ENCODE peak calls at places on chromosomes 3 and 15, in eight cellular contexts. L, T, Q, Z, D, W, C and Y are unnamed samples.
A peak's percentile ranks its signal among the peaks of the same experiment; 100 is the strongest.

GRCh38 chr3:16147226-16147625 is 27.3 kb upstream of the GALNT15 start:
- DNase-seq in W (no peak), D (no peak), C (no peak), L (peak; percentile 68), T (no peak), Z (no peak), Q (peak; percentile 22), Y (no peak)

GRCh38 chr3:68017069-68017468 is 362.7 kb upstream of the SUCLG2 start:
- DNase-seq in C (no peak), W (no peak), Q (peak; percentile 5), D (no peak), L (no peak), Z (no peak), T (no peak), Y (no peak)

GRCh38 chr3:188231454-188231853 is 77.5 kb downstream of the LPP start:
- DNase-seq in T (no peak), L (no peak), Z (no peak), D (no peak), C (no peak), Q (no peak), W (no peak), Y (no peak)

GRCh38 chr15:72491768-72492167 is 17.6 kb downstream of the ARIH1 start:
- DNase-seq in L (peak; percentile 91), C (no peak), W (no peak), Q (peak; percentile 46), D (no peak), T (no peak), Z (no peak), Y (no peak)

GRCh38 chr3:16743276-16743675 is 138.1 kb upstream of the DAZL start:
- DNase-seq in Z (no peak), L (no peak), Q (no peak), T (no peak), D (no peak), C (no peak), W (no peak), Y (no peak)

GRCh38 chr3:37442397-37442796 is 268.0 kb upstream of the LRRFIP2 start:
- DNase-seq in C (no peak), W (no peak), Z (no peak), L (no peak), T (no peak), Q (no peak), D (no peak), Y (no peak)

GRCh38 chr3:97821413-97821809 is 400 bp upstream of the CRYBG3 start:
- DNase-seq in T (peak; percentile 43), L (no peak), D (peak; percentile 88), Q (no peak), Z (no peak), C (peak; percentile 4), W (no peak), Y (peak; percentile 38)

GRCh38 chr3:53677406-53677805 is 168.8 kb downstream of the CHDH start:
- DNase-seq in W (no peak), L (peak; percentile 14), C (peak; percentile 7), T (no peak), D (no peak), Z (no peak), Q (no peak), Y (no peak)

GRCh38 chr3:47399531-47400270 is 18.9 kb downstream of the PTPN23 start:
- DNase-seq in Q (no peak), L (peak; percentile 55), T (no peak), W (no peak), Z (no peak), D (no peak), C (no peak), Y (no peak)

GRCh38 chr15:80242132-80242769 is 9.8 kb downstream of the CTXND1 start:
- DNase-seq in T (no peak), C (peak; percentile 64), L (peak; percentile 59), Q (peak; percentile 60), Z (no peak), W (peak; percentile 60), D (no peak), Y (no peak)

GRCh38 chr3:66618066-66618465 is 117.2 kb upstream of the LRIG1 start:
- DNase-seq in Z (no peak), C (no peak), L (no peak), D (no peak), W (no peak), T (no peak), Q (no peak), Y (no peak)
- H3K27ac ChIP-seq in Z (no peak overlapping the region), C (no peak overlapping the region), L (no peak overlapping the region), D (no peak overlapping the region), W (no peak overlapping the region), T (no peak overlapping the region), Q (no peak overlapping the region), Y (no peak overlapping the region)

GRCh38 chr3:59446775-59447465 is 397.1 kb upstream of the CFAP20DC start:
- DNase-seq in Z (no peak), L (no peak), Q (no peak), D (no peak), W (peak; percentile 29), C (no peak), T (no peak), Y (no peak)
- H3K27ac ChIP-seq in Z (no peak overlapping the region), L (no peak overlapping the region), Q (no peak overlapping the region), D (no peak overlapping the region), W (no peak overlapping the region), C (no peak overlapping the region), T (no peak overlapping the region), Y (no peak overlapping the region)

GRCh38 chr15:101112336-101113113 is 139.3 kb downstream of the CHSY1 start:
- DNase-seq in Q (no peak), D (no peak), C (no peak), Z (no peak), W (no peak), L (no peak), T (no peak), Y (no peak)
- H3K27ac ChIP-seq in Q (no peak overlapping the region), D (no peak overlapping the region), C (no peak overlapping the region), Z (no peak overlapping the region), W (no peak overlapping the region), L (no peak overlapping the region), T (no peak overlapping the region), Y (no peak overlapping the region)

GRCh38 chr15:97858278-97858677 is 102.2 kb upstream of the ARRDC4 start:
- DNase-seq in L (no peak), W (no peak), C (no peak), Z (no peak), T (no peak), Q (no peak), D (no peak), Y (no peak)
- H3K27ac ChIP-seq in L (no peak overlapping the region), W (no peak overlapping the region), C (no peak overlapping the region), Z (no peak overlapping the region), T (no peak overlapping the region), Q (no peak overlapping the region), D (no peak overlapping the region), Y (no peak overlapping the region)

DNA sequence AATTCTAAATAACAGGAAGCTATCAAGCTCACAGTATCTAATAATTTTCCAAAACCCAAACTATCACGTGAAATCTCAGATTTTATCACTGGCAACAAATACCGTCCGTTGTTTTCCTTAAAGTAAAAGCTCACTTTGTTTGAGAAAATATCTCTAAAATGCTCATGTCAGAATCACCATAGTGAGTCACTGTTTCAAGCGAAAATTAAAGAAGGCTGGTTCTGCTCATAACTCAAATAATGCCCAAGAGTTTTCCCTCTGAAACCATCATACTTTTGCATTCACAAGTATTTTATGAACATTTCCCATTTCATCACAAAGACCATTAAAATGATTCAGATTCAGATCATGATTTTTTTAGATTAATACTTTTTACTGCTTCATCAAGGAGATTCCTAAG is 50.6 kb downstream of the TBL1XR1 start:
- DNase-seq in Z (no peak), C (no peak), W (no peak), Q (no peak), D (no peak), T (no peak), L (peak; percentile 70), Y (no peak)
- H3K27ac ChIP-seq in Z (no peak overlapping the region), C (no peak overlapping the region), W (no peak overlapping the region), Q (no peak overlapping the region), D (no peak overlapping the region), T (no peak overlapping the region), L (peak overlapping the region; percentile 11), Y (no peak overlapping the region)

DNA sequence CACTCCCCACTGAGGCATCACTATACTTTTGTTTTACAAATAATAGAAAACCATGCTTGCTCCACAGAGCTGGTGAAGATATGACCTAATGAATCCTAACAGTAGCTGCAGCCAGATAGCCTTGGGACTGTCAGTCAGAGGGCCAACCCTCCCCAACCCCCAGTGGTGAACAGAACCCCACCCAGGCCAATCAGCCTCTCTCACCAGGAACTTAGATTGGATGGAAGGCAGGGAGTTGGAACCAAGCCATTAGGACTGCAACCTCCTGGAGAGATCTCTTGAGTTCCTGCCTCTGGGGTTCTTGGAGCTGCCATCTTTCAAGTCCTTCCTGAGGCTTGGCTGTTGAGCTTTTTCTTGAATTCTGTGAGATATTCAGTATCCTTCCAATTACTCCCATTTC is 3.0 kb upstream of the MRPS22 start:
- DNase-seq in W (no peak), Q (no peak), D (no peak), T (no peak), L (no peak), C (peak; percentile 71), Z (no peak), Y (no peak)
- H3K27ac ChIP-seq in W (no peak overlapping the region), Q (no peak overlapping the region), D (no peak overlapping the region), T (no peak overlapping the region), L (no peak overlapping the region), C (peak overlapping the region; percentile 84), Z (no peak overlapping the region), Y (no peak overlapping the region)

GRCh38 chr3:45975696-45976095 is 19.9 kb downstream of the FYCO1 start:
- DNase-seq in L (no peak), D (no peak), Q (no peak), W (no peak), Z (no peak), T (no peak), C (no peak), Y (no peak)
- H3K27ac ChIP-seq in L (no peak overlapping the region), D (peak overlapping the region; percentile 29), Q (no peak overlapping the region), W (no peak overlapping the region), Z (no peak overlapping the region), T (peak overlapping the region; percentile 82), C (no peak overlapping the region), Y (no peak overlapping the region)

DNA sequence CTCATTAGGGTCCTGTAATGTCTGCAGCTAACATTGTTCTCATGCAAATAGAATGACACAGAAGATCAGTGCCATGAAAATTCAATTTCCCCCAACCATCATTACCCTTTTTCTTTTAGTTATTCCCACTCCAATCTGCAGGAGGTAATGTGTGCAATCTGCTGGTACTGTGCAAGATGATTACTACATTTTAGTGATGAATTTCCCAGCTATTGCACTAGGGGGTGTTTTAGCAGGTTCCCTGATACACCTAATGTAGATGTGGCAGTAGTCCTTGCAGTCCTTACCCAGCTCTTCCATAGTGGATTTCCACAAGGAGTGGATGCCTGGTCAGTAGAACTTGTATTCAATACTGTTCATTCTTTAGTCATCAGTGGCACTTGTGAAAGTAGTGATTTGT is 119.3 kb downstream of the ROBO2 start:
- DNase-seq in W (no peak), C (no peak), L (no peak), Z (no peak), T (no peak), D (no peak), Q (peak; percentile 0), Y (no peak)
- H3K27ac ChIP-seq in W (no peak overlapping the region), C (no peak overlapping the region), L (no peak overlapping the region), Z (no peak overlapping the region), T (no peak overlapping the region), D (no peak overlapping the region), Q (no peak overlapping the region), Y (no peak overlapping the region)

DNA sequence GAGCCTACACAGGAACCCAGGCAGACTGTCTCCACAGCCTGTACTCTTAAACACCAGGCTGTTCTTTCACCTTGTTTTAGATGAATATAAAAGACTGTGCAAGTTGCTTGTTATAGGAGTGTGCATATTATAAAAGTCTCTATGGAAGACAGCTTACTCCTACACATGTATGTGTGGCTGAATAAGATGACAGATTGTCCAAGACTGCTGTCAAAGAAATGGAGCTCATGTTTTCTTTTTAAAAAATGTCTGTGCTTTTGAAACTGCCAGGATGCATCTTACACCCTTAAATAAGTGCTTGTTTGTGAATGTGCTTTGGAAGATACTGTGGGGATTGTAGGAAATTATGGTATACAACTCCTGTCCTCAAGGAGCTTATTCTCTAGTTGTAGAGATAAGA is 237.4 kb downstream of the BBX start:
- DNase-seq in Q (no peak), T (no peak), L (no peak), W (no peak), D (no peak), Z (no peak), C (no peak), Y (no peak)
- H3K27ac ChIP-seq in Q (no peak overlapping the region), T (no peak overlapping the region), L (no peak overlapping the region), W (no peak overlapping the region), D (no peak overlapping the region), Z (no peak overlapping the region), C (no peak overlapping the region), Y (no peak overlapping the region)